ENCODE peak calls at places on chromosomes 6 and 20, in six cellular contexts. X is H9, C is mesenchymal stem cell, D is H1, W is IMR-90, L is trophoblast cell. K is an unnamed sample.

GRCh38 chr6:14665827-14666724 is 548.5 kb downstream of the CD83 start:
- DNase-seq in W (peak; percentile 100), C (peak; percentile 99), D (no peak), X (no peak), L (peak; percentile 89), K (no peak)

GRCh38 chr6:42340516-42340915 is 111.2 kb downstream of the TRERF1 start:
- DNase-seq in C (no peak), L (no peak), X (no peak), W (no peak), D (no peak), K (no peak)

GRCh38 chr20:35171753-35172433 is at the start of gene PROCR:
- DNase-seq in D (peak; percentile 79), L (peak; percentile 79), X (peak; percentile 92), W (peak; percentile 90), C (peak; percentile 93), K (peak; percentile 23)

GRCh38 chr6:34795836-34796425 is 4.0 kb downstream of the BLTP3A start:
- DNase-seq in W (peak; percentile 64), D (no peak), X (no peak), L (no peak), C (peak; percentile 60), K (no peak)

GRCh38 chr6:144220031-144220790 is 64.9 kb upstream of the UTRN start:
- DNase-seq in L (no peak), X (no peak), D (no peak), C (no peak), W (no peak), K (no peak)

GRCh38 chr6:15401120-15401519 is 155.3 kb downstream of the JARID2 start:
- DNase-seq in X (no peak), L (no peak), D (no peak), C (no peak), W (no peak), K (no peak)

GRCh38 chr6:112560651-112561050 is 213.5 kb downstream of the RFPL4B start:
- DNase-seq in L (no peak), X (no peak), W (no peak), D (no peak), C (no peak), K (no peak)

GRCh38 chr20:62651285-62652021 is 9.2 kb downstream of the SLCO4A1 start:
- DNase-seq in L (peak; percentile 57), W (peak; percentile 49), D (peak; percentile 57), X (no peak), C (peak; percentile 19), K (no peak)

GRCh38 chr6:34836008-34836407 is 44.1 kb downstream of the BLTP3A start:
- DNase-seq in C (no peak), X (no peak), D (no peak), L (no peak), W (no peak), K (no peak)

GRCh38 chr6:129555206-129555832 is 154.7 kb downstream of the ARHGAP18 start:
- DNase-seq in C (peak; percentile 8), X (no peak), L (no peak), W (peak; percentile 89), D (no peak), K (no peak)

GRCh38 chr20:64226686-64227576 is 28.6 kb upstream of the PCMTD2 start:
- DNase-seq in L (no peak), X (no peak), W (no peak), C (no peak), D (no peak), K (no peak)

GRCh38 chr6:132598473-132598872 is 8.9 kb upstream of the TAAR5 start:
- DNase-seq in X (peak; percentile 61), W (no peak), C (no peak), D (no peak), L (peak; percentile 10), K (no peak)

GRCh38 chr6:34146801-34147592 is 1.1 kb upstream of the GRM4 start:
- DNase-seq in W (peak; percentile 7), C (no peak), X (peak; percentile 27), L (no peak), D (peak; percentile 38), K (no peak)

GRCh38 chr6:186221-186965 is 105.9 kb upstream of the DUSP22 start:
- DNase-seq in C (peak; percentile 59), D (no peak), W (peak; percentile 39), L (no peak), X (no peak), K (no peak)

GRCh38 chr6:134637847-134638438 is 312.0 kb downstream of the ALDH8A1 start:
- DNase-seq in W (no peak), C (no peak), D (no peak), L (no peak), X (no peak), K (no peak)

GRCh38 chr6:78599526-78599925 is 267.8 kb upstream of the IRAK1BP1 start:
- DNase-seq in X (no peak), L (no peak), W (peak; percentile 43), D (no peak), C (peak; percentile 4), K (no peak)

GRCh38 chr6:106728296-106728870 is 99.0 kb downstream of the QRSL1 start:
- DNase-seq in D (no peak), L (no peak), X (no peak), C (no peak), W (no peak), K (no peak)

GRCh38 chr6:107320126-107320525 is 139.2 kb downstream of the PDSS2 start:
- DNase-seq in D (no peak), W (peak; percentile 44), C (no peak), X (no peak), L (no peak), K (no peak)

GRCh38 chr20:12928755-12929401 is 79.9 kb upstream of the SPTLC3 start:
- DNase-seq in D (no peak), L (no peak), X (no peak), W (peak; percentile 87), C (peak; percentile 88), K (no peak)

GRCh38 chr6:132483779-132484679 is 28.9 kb downstream of the STX7 start:
- DNase-seq in X (no peak), D (no peak), L (peak; percentile 23), C (peak; percentile 78), W (peak; percentile 76), K (peak; percentile 64)

GRCh38 chr6:132333639-132334516 is 67.4 kb downstream of the MOXD1 start:
- DNase-seq in X (no peak), C (peak; percentile 94), D (no peak), L (peak; percentile 71), W (peak; percentile 93), K (no peak)

GRCh38 chr6:45818655-45819054 is 197.0 kb downstream of the CLIC5 start:
- DNase-seq in C (no peak), X (no peak), W (no peak), D (no peak), L (no peak), K (no peak)

GRCh38 chr6:12065321-12066140 is 53.4 kb downstream of the HIVEP1 start:
- DNase-seq in C (no peak), D (no peak), L (no peak), X (no peak), W (no peak), K (no peak)

GRCh38 chr6:170421921-170422320 is 115.4 kb downstream of the FAM120B start:
- DNase-seq in C (no peak), W (no peak), D (no peak), L (no peak), X (no peak), K (no peak)

GRCh38 chr6:41427642-41428401 is 92.4 kb downstream of the NCR2 start:
- DNase-seq in W (no peak), X (peak; percentile 82), L (no peak), C (no peak), D (peak; percentile 82), K (no peak)

GRCh38 chr6:139568956-139569538 is 194.6 kb upstream of the CITED2 start:
- DNase-seq in C (peak; percentile 84), X (no peak), W (peak; percentile 88), D (no peak), L (peak; percentile 59), K (no peak)

GRCh38 chr6:170371588-170371987 is 65.0 kb downstream of the FAM120B start:
- DNase-seq in L (no peak), W (peak; percentile 5), D (no peak), C (peak; percentile 6), X (peak; percentile 73), K (no peak)

GRCh38 chr20:49964964-49965780 is 17.6 kb upstream of the SNAI1 start:
- DNase-seq in W (no peak), C (no peak), L (peak; percentile 53), D (peak; percentile 84), X (peak; percentile 82), K (no peak)

GRCh38 chr6:73282876-73283275 is 19.9 kb upstream of the KHDC1 start:
- DNase-seq in D (no peak), L (no peak), C (no peak), X (no peak), W (no peak), K (no peak)

GRCh38 chr6:132270745-132271414 is 130.4 kb downstream of the MOXD1 start:
- DNase-seq in D (no peak), X (no peak), C (no peak), L (no peak), W (no peak), K (no peak)

GRCh38 chr6:21741221-21742109 is 147.9 kb downstream of the SOX4 start:
- DNase-seq in L (no peak), D (no peak), C (peak; percentile 26), W (peak; percentile 43), X (no peak), K (no peak)
- H2BK120ac ChIP-seq in L (peak overlapping the region; percentile 60), D (peak overlapping the region; percentile 96), C (peak overlapping the region; percentile 67), W (peak overlapping the region; percentile 88), X (no peak overlapping the region), K (no peak overlapping the region)

GRCh38 chr6:152981989-152982767 is 663 bp downstream of the FBXO5 start:
- DNase-seq in W (no peak), C (no peak), X (peak; percentile 29), L (no peak), D (peak; percentile 54), K (no peak)
- H3K4me1 ChIP-seq in W (peaks cover 5% of the 10 kb centered on the region), C (peaks cover 2% of the 10 kb centered on the region), X (no peaks in the 10 kb centered on the region), L (peaks cover 3% of the 10 kb centered on the region), D (peaks cover 5% of the 10 kb centered on the region), K (peaks cover 6% of the 10 kb centered on the region)

GRCh38 chr20:10762216-10762615 is 88.4 kb upstream of the JAG1 start:
- DNase-seq in D (no peak), C (no peak), L (no peak), W (no peak), X (no peak), K (no peak)

GRCh38 chr20:10761786-10762185 is 88.0 kb upstream of the JAG1 start:
- DNase-seq in C (no peak), W (peak; percentile 58), X (no peak), D (no peak), L (no peak), K (no peak)

GRCh38 chr20:10761232-10761631 is 87.4 kb upstream of the JAG1 start:
- DNase-seq in C (no peak), X (no peak), D (no peak), L (peak; percentile 19), W (peak; percentile 89), K (no peak)

GRCh38 chr20:10758446-10758845 is 84.6 kb upstream of the JAG1 start:
- DNase-seq in L (no peak), X (no peak), D (no peak), C (peak; percentile 59), W (peak; percentile 53), K (no peak)

GRCh38 chr20:10763117-10763516 is 89.3 kb upstream of the JAG1 start:
- DNase-seq in C (peak; percentile 17), L (no peak), D (no peak), X (no peak), W (peak; percentile 18), K (no peak)
- H4K91ac ChIP-seq in C (no peak overlapping the region), L (no peak overlapping the region), D (no peak overlapping the region), X (no peak overlapping the region), W (no peak overlapping the region), K (no peak overlapping the region)

DNA sequence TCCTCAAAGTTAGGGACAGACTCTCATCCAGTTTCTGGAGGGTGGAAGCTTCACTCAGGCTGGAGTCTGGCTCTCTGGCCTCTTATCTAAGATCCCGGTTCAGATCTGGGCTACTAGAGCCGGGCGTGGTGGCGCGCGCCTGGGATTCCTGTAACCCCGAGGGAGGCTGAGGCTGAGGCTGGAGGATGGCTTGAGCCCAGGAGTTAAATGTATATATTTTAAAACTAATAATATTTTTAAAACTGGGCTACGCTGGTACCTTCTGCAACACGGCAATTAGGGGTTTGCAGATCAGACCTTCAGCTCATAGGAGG is 710 bp upstream of the ZNF343 start:
- DNase-seq in L (peak; percentile 38), C (no peak), X (no peak), D (no peak), W (no peak), K (no peak)
- H2BK120ac ChIP-seq in L (no peak overlapping the region), C (no peak overlapping the region), X (no peak overlapping the region), D (no peak overlapping the region), W (no peak overlapping the region), K (no peak overlapping the region)

K was measured in neuronal stem cell.